ENCODE peak calls at places on chromosome 21, in ten cellular contexts. One of them, this sample, is unnamed. For H3K4me1, the result is how much of the 10 kb centered on the place peaks cover.

GRCh38 chr21:27678511-27678910 is 711.6 kb upstream of the ADAMTS5 start:
- DNase-seq in CD8-positive, alpha-beta T cell: no peak
- DNase-seq in heart left ventricle: no peak
- DNase-seq in hepatocyte: no peak
- DNase-seq in left lung: no peak
- DNase-seq in OCI-LY7: no peak
- DNase-seq in CD8-positive, alpha-beta memory T cell: no peak
- DNase-seq in IMR-90: no peak
- DNase-seq in uterus: no peak
- DNase-seq in right cardiac atrium: no peak
- DNase-seq in this sample: no peak

GRCh38 chr21:35559128-35559831 is 501.0 kb downstream of the SETD4 start:
- DNase-seq in left lung: no peak
- DNase-seq in heart left ventricle: no peak
- DNase-seq in right cardiac atrium: no peak
- DNase-seq in IMR-90: peak
- DNase-seq in uterus: no peak
- DNase-seq in CD8-positive, alpha-beta T cell: no peak
- DNase-seq in hepatocyte: peak
- DNase-seq in CD8-positive, alpha-beta memory T cell: no peak
- DNase-seq in OCI-LY7: no peak
- DNase-seq in this sample: peak

GRCh38 chr21:27700974-27701614 is 734.2 kb upstream of the ADAMTS5 start:
- DNase-seq in CD8-positive, alpha-beta T cell: peak
- DNase-seq in OCI-LY7: peak
- DNase-seq in right cardiac atrium: peak
- DNase-seq in left lung: peak
- DNase-seq in IMR-90: peak
- DNase-seq in heart left ventricle: peak
- DNase-seq in uterus: peak
- DNase-seq in CD8-positive, alpha-beta memory T cell: peak
- DNase-seq in hepatocyte: peak
- DNase-seq in this sample: peak

GRCh38 chr21:17725339-17725738 is 93.8 kb downstream of the C21orf91 start:
- DNase-seq in left lung: no peak
- DNase-seq in OCI-LY7: no peak
- DNase-seq in CD8-positive, alpha-beta memory T cell: no peak
- DNase-seq in right cardiac atrium: no peak
- DNase-seq in uterus: no peak
- DNase-seq in heart left ventricle: no peak
- DNase-seq in IMR-90: no peak
- DNase-seq in CD8-positive, alpha-beta T cell: no peak
- DNase-seq in hepatocyte: peak
- DNase-seq in this sample: no peak

GRCh38 chr21:15688016-15688415 is 41.8 kb upstream of the USP25 start:
- DNase-seq in IMR-90: no peak
- DNase-seq in CD8-positive, alpha-beta memory T cell: no peak
- DNase-seq in uterus: no peak
- DNase-seq in left lung: no peak
- DNase-seq in hepatocyte: no peak
- DNase-seq in right cardiac atrium: no peak
- DNase-seq in heart left ventricle: no peak
- DNase-seq in CD8-positive, alpha-beta T cell: no peak
- DNase-seq in OCI-LY7: no peak
- DNase-seq in this sample: no peak

GRCh38 chr21:28334407-28334806 is 658.3 kb downstream of the LTN1 start:
- DNase-seq in left lung: no peak
- DNase-seq in uterus: no peak
- DNase-seq in OCI-LY7: peak
- DNase-seq in CD8-positive, alpha-beta T cell: no peak
- DNase-seq in right cardiac atrium: no peak
- DNase-seq in IMR-90: no peak
- DNase-seq in CD8-positive, alpha-beta memory T cell: no peak
- DNase-seq in heart left ventricle: no peak
- DNase-seq in hepatocyte: no peak
- DNase-seq in this sample: peak

GRCh38 chr21:37276377-37276776 is 9.2 kb upstream of the VPS26C start:
- DNase-seq in CD8-positive, alpha-beta T cell: no peak
- DNase-seq in uterus: no peak
- DNase-seq in hepatocyte: no peak
- DNase-seq in CD8-positive, alpha-beta memory T cell: no peak
- DNase-seq in left lung: no peak
- DNase-seq in right cardiac atrium: no peak
- DNase-seq in OCI-LY7: no peak
- DNase-seq in heart left ventricle: no peak
- DNase-seq in IMR-90: no peak
- DNase-seq in this sample: no peak

GRCh38 chr21:36209626-36210171 is 53.1 kb downstream of the DOP1B start:
- DNase-seq in hepatocyte: peak
- DNase-seq in right cardiac atrium: no peak
- DNase-seq in CD8-positive, alpha-beta T cell: peak
- DNase-seq in IMR-90: peak
- DNase-seq in left lung: no peak
- DNase-seq in CD8-positive, alpha-beta memory T cell: peak
- DNase-seq in heart left ventricle: no peak
- DNase-seq in uterus: peak
- DNase-seq in OCI-LY7: peak
- DNase-seq in this sample: peak

DNA sequence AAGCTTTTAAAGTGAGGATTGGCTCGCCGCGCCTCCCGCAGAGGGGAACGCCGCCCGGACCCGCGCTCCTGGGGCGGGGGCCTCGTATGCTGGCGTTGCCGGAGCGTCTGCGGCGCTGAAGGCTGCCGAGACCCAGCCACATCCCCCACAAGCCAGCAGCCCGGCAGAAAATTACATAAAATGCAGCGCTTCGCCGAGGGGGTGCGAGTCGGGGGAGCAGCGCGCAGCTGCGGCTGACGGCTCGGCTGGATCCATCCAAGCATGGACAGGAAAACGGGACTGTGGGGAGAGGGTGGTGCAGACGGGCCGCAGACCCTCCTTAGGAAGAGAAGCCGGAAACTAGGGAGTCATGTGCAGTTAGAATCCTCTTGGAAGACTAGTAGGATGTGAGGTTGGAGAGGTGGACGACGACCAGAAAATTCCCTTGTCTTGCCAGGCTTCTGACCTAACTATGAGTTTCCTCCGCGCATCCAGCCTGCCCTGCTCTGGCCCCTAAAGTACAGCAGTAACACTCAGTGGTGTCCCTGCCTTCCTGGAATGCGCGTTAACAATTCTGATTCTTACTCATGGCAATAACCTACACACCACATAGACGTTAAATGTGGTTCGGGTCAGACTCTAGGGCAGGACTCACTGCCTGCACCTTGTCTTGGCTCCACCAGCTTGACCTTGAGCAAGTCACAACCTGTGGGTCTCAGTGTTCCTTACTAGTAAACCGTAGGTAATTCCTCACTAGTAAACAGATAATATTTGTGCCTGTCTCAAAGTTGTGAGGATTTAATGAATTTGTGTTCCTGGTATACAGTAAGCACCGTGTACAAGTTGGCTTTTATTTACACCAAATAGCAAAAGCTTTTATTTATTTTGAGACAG is 959 bp upstream of the BRWD1 start:
- DNase-seq in CD8-positive, alpha-beta memory T cell: peak
- DNase-seq in left lung: no peak
- DNase-seq in hepatocyte: peak
- DNase-seq in OCI-LY7: peak
- DNase-seq in heart left ventricle: peak
- DNase-seq in uterus: peak
- DNase-seq in IMR-90: peak
- DNase-seq in right cardiac atrium: peak
- DNase-seq in CD8-positive, alpha-beta T cell: no peak
- DNase-seq in this sample: peak
- H3K4me1 ChIP-seq in CD8-positive, alpha-beta memory T cell: under half
- H3K4me1 ChIP-seq in left lung: under half
- H3K4me1 ChIP-seq in hepatocyte: under half
- H3K4me1 ChIP-seq in OCI-LY7: half or more
- H3K4me1 ChIP-seq in heart left ventricle: under half
- H3K4me1 ChIP-seq in uterus: under half
- H3K4me1 ChIP-seq in IMR-90: under half
- H3K4me1 ChIP-seq in right cardiac atrium: under half
- H3K4me1 ChIP-seq in CD8-positive, alpha-beta T cell: under half
- H3K4me1 ChIP-seq in this sample: under half

GRCh38 chr21:34074283-34075098 is 1.1 kb downstream of the MRPS6 start:
- DNase-seq in right cardiac atrium: no peak
- DNase-seq in IMR-90: no peak
- DNase-seq in CD8-positive, alpha-beta memory T cell: no peak
- DNase-seq in left lung: no peak
- DNase-seq in uterus: no peak
- DNase-seq in heart left ventricle: no peak
- DNase-seq in hepatocyte: peak
- DNase-seq in CD8-positive, alpha-beta T cell: peak
- DNase-seq in OCI-LY7: peak
- DNase-seq in this sample: peak

GRCh38 chr21:34076835-34077234 is 3.5 kb downstream of the MRPS6 start:
- DNase-seq in right cardiac atrium: no peak
- DNase-seq in left lung: no peak
- DNase-seq in OCI-LY7: no peak
- DNase-seq in hepatocyte: no peak
- DNase-seq in CD8-positive, alpha-beta memory T cell: no peak
- DNase-seq in uterus: no peak
- DNase-seq in IMR-90: no peak
- DNase-seq in heart left ventricle: no peak
- DNase-seq in CD8-positive, alpha-beta T cell: no peak
- DNase-seq in this sample: no peak

GRCh38 chr21:34075760-34076159 is 2.4 kb downstream of the MRPS6 start:
- DNase-seq in right cardiac atrium: no peak
- DNase-seq in uterus: no peak
- DNase-seq in CD8-positive, alpha-beta memory T cell: no peak
- DNase-seq in heart left ventricle: no peak
- DNase-seq in IMR-90: no peak
- DNase-seq in left lung: no peak
- DNase-seq in CD8-positive, alpha-beta T cell: no peak
- DNase-seq in hepatocyte: no peak
- DNase-seq in OCI-LY7: no peak
- DNase-seq in this sample: no peak

GRCh38 chr21:34073749-34074282 is 438 bp downstream of the MRPS6 start:
- DNase-seq in hepatocyte: peak
- DNase-seq in right cardiac atrium: peak
- DNase-seq in uterus: no peak
- DNase-seq in CD8-positive, alpha-beta T cell: peak
- DNase-seq in heart left ventricle: peak
- DNase-seq in left lung: peak
- DNase-seq in CD8-positive, alpha-beta memory T cell: no peak
- DNase-seq in OCI-LY7: peak
- DNase-seq in IMR-90: no peak
- DNase-seq in this sample: no peak

GRCh38 chr21:34075099-34075425 is 1.7 kb downstream of the MRPS6 start:
- DNase-seq in right cardiac atrium: no peak
- DNase-seq in OCI-LY7: no peak
- DNase-seq in uterus: no peak
- DNase-seq in hepatocyte: no peak
- DNase-seq in IMR-90: no peak
- DNase-seq in CD8-positive, alpha-beta T cell: no peak
- DNase-seq in heart left ventricle: no peak
- DNase-seq in CD8-positive, alpha-beta memory T cell: no peak
- DNase-seq in left lung: no peak
- DNase-seq in this sample: no peak
- H3K27ac ChIP-seq in right cardiac atrium: no peak
- H3K27ac ChIP-seq in OCI-LY7: no peak
- H3K27ac ChIP-seq in uterus: no peak
- H3K27ac ChIP-seq in hepatocyte: peak
- H3K27ac ChIP-seq in IMR-90: no peak
- H3K27ac ChIP-seq in CD8-positive, alpha-beta T cell: peak
- H3K27ac ChIP-seq in heart left ventricle: no peak
- H3K27ac ChIP-seq in CD8-positive, alpha-beta memory T cell: peak
- H3K27ac ChIP-seq in left lung: peak
- H3K27ac ChIP-seq in this sample: peak

GRCh38 chr21:44865561-44866280 is 7.8 kb downstream of the PTTG1IP start:
- DNase-seq in heart left ventricle: peak
- DNase-seq in hepatocyte: peak
- DNase-seq in CD8-positive, alpha-beta memory T cell: no peak
- DNase-seq in OCI-LY7: no peak
- DNase-seq in IMR-90: no peak
- DNase-seq in CD8-positive, alpha-beta T cell: peak
- DNase-seq in left lung: peak
- DNase-seq in right cardiac atrium: no peak
- DNase-seq in uterus: no peak
- DNase-seq in this sample: no peak

GRCh38 chr21:44868707-44869106 is 4.8 kb downstream of the PTTG1IP start:
- DNase-seq in heart left ventricle: peak
- DNase-seq in IMR-90: no peak
- DNase-seq in hepatocyte: no peak
- DNase-seq in right cardiac atrium: no peak
- DNase-seq in left lung: peak
- DNase-seq in OCI-LY7: no peak
- DNase-seq in CD8-positive, alpha-beta T cell: no peak
- DNase-seq in CD8-positive, alpha-beta memory T cell: no peak
- DNase-seq in uterus: no peak
- DNase-seq in this sample: no peak

GRCh38 chr21:44867999-44868700 is 5.3 kb downstream of the PTTG1IP start:
- DNase-seq in IMR-90: no peak
- DNase-seq in uterus: no peak
- DNase-seq in hepatocyte: no peak
- DNase-seq in right cardiac atrium: no peak
- DNase-seq in CD8-positive, alpha-beta T cell: peak
- DNase-seq in OCI-LY7: no peak
- DNase-seq in left lung: no peak
- DNase-seq in CD8-positive, alpha-beta memory T cell: peak
- DNase-seq in heart left ventricle: peak
- DNase-seq in this sample: no peak

GRCh38 chr21:44866780-44867179 is 6.7 kb downstream of the PTTG1IP start:
- DNase-seq in uterus: no peak
- DNase-seq in OCI-LY7: no peak
- DNase-seq in left lung: no peak
- DNase-seq in IMR-90: peak
- DNase-seq in right cardiac atrium: no peak
- DNase-seq in CD8-positive, alpha-beta memory T cell: no peak
- DNase-seq in CD8-positive, alpha-beta T cell: no peak
- DNase-seq in hepatocyte: peak
- DNase-seq in heart left ventricle: peak
- DNase-seq in this sample: no peak

DNA sequence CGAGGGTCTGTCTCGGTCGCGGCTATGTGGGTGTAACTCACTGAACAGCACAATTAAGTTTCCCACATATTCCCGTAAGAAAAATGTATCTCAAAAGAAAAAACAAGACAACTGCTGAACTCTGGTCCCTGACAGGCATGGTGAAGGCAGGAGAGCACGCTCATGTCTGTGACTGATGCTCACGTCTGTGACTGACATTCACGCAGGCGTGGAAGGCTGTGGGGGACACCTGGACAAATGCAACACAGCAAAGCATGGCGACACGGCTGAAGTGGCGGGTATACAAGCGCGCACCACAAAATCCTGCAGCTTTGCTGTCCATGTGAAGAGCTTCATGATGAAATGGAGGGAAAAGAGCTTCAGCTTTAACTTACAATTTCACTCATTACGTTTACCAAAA is 6.0 kb downstream of the PTTG1IP start:
- DNase-seq in hepatocyte: no peak
- DNase-seq in right cardiac atrium: no peak
- DNase-seq in IMR-90: no peak
- DNase-seq in uterus: no peak
- DNase-seq in OCI-LY7: no peak
- DNase-seq in CD8-positive, alpha-beta memory T cell: no peak
- DNase-seq in left lung: no peak
- DNase-seq in heart left ventricle: peak
- DNase-seq in CD8-positive, alpha-beta T cell: no peak
- DNase-seq in this sample: no peak
- H3K4me1 ChIP-seq in hepatocyte: under half
- H3K4me1 ChIP-seq in right cardiac atrium: under half
- H3K4me1 ChIP-seq in IMR-90: under half
- H3K4me1 ChIP-seq in uterus: under half
- H3K4me1 ChIP-seq in OCI-LY7: under half
- H3K4me1 ChIP-seq in CD8-positive, alpha-beta memory T cell: half or more
- H3K4me1 ChIP-seq in left lung: half or more
- H3K4me1 ChIP-seq in heart left ventricle: half or more
- H3K4me1 ChIP-seq in CD8-positive, alpha-beta T cell: half or more
- H3K4me1 ChIP-seq in this sample: under half

DNA sequence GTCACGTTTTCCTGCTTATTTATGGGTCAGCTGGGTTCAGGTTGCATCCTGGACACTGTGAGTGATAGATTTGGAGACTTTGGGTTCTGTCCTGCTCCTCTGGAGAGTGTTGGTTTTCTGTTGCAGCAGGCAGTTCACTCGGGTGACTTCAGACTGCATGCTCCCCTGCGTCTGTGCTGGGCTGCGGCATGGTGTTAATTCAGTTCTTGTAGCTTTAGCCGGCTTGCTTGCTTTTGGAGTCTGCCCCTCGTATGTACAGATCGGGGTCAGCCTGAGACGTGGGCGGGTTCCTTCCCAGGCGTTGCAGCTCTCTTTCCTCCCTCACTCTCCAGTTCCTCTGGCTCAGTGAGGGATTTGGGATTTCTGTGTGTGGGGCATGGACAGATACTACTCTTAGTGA is 38.0 kb downstream of the PCNT start:
- DNase-seq in uterus: no peak
- DNase-seq in OCI-LY7: no peak
- DNase-seq in IMR-90: no peak
- DNase-seq in right cardiac atrium: no peak
- DNase-seq in CD8-positive, alpha-beta memory T cell: no peak
- DNase-seq in heart left ventricle: no peak
- DNase-seq in CD8-positive, alpha-beta T cell: no peak
- DNase-seq in hepatocyte: no peak
- DNase-seq in left lung: no peak
- DNase-seq in this sample: no peak
- H3K27ac ChIP-seq in uterus: no peak
- H3K27ac ChIP-seq in OCI-LY7: no peak
- H3K27ac ChIP-seq in IMR-90: no peak
- H3K27ac ChIP-seq in right cardiac atrium: no peak
- H3K27ac ChIP-seq in CD8-positive, alpha-beta memory T cell: no peak
- H3K27ac ChIP-seq in heart left ventricle: no peak
- H3K27ac ChIP-seq in CD8-positive, alpha-beta T cell: no peak
- H3K27ac ChIP-seq in hepatocyte: no peak
- H3K27ac ChIP-seq in left lung: no peak
- H3K27ac ChIP-seq in this sample: no peak